ENCODE peak calls at places on chromosomes 3 and 15, in four cellular contexts. One of them, this sample, is unnamed.

GRCh38 chr15:95864467-95864886 is 466.0 kb upstream of the NR2F2 start:
- DNase-seq in activated CD4-positive, alpha-beta T cell treated with anti-CD3 and anti-CD28 coated beads, Interleukin-2, amount 50 U/mL, for 24 hours: no peak
- DNase-seq in central memory CD4-positive, alpha-beta T cell: no peak
- DNase-seq in tibial artery: no peak
- DNase-seq in this sample: no peak

GRCh38 chr3:108305484-108306172 is 9.3 kb downstream of the HHLA2 start:
- DNase-seq in activated CD4-positive, alpha-beta T cell treated with anti-CD3 and anti-CD28 coated beads, Interleukin-2, amount 50 U/mL, for 24 hours: no peak
- DNase-seq in central memory CD4-positive, alpha-beta T cell: no peak
- DNase-seq in tibial artery: no peak
- DNase-seq in this sample: no peak

GRCh38 chr15:68098465-68098864 is 44.4 kb downstream of the PIAS1 start:
- DNase-seq in activated CD4-positive, alpha-beta T cell treated with anti-CD3 and anti-CD28 coated beads, Interleukin-2, amount 50 U/mL, for 24 hours: no peak
- DNase-seq in central memory CD4-positive, alpha-beta T cell: no peak
- DNase-seq in tibial artery: no peak
- DNase-seq in this sample: no peak

GRCh38 chr3:110381992-110382391 is 689.6 kb upstream of the NECTIN3 start:
- DNase-seq in activated CD4-positive, alpha-beta T cell treated with anti-CD3 and anti-CD28 coated beads, Interleukin-2, amount 50 U/mL, for 24 hours: no peak
- DNase-seq in central memory CD4-positive, alpha-beta T cell: no peak
- DNase-seq in tibial artery: no peak
- DNase-seq in this sample: no peak

GRCh38 chr3:10515884-10516495 is 10.6 kb upstream of the ATP2B2 start:
- DNase-seq in activated CD4-positive, alpha-beta T cell treated with anti-CD3 and anti-CD28 coated beads, Interleukin-2, amount 50 U/mL, for 24 hours: no peak
- DNase-seq in central memory CD4-positive, alpha-beta T cell: no peak
- DNase-seq in tibial artery: peak; percentile 60
- DNase-seq in this sample: no peak

GRCh38 chr3:31724681-31725080 is 192.0 kb downstream of the STT3B start:
- DNase-seq in activated CD4-positive, alpha-beta T cell treated with anti-CD3 and anti-CD28 coated beads, Interleukin-2, amount 50 U/mL, for 24 hours: no peak
- DNase-seq in central memory CD4-positive, alpha-beta T cell: no peak
- DNase-seq in tibial artery: no peak
- DNase-seq in this sample: peak; percentile 38

GRCh38 chr3:192005989-192006388 is 545.0 kb downstream of the PYDC2 start:
- DNase-seq in activated CD4-positive, alpha-beta T cell treated with anti-CD3 and anti-CD28 coated beads, Interleukin-2, amount 50 U/mL, for 24 hours: no peak
- DNase-seq in central memory CD4-positive, alpha-beta T cell: no peak
- DNase-seq in tibial artery: no peak
- DNase-seq in this sample: peak; percentile 6

GRCh38 chr3:105401254-105401653 is 34.5 kb downstream of the ALCAM start:
- DNase-seq in activated CD4-positive, alpha-beta T cell treated with anti-CD3 and anti-CD28 coated beads, Interleukin-2, amount 50 U/mL, for 24 hours: no peak
- DNase-seq in central memory CD4-positive, alpha-beta T cell: no peak
- DNase-seq in tibial artery: no peak
- DNase-seq in this sample: no peak

GRCh38 chr3:114093596-114093995 is 37.1 kb downstream of the QTRT2 start:
- DNase-seq in activated CD4-positive, alpha-beta T cell treated with anti-CD3 and anti-CD28 coated beads, Interleukin-2, amount 50 U/mL, for 24 hours: no peak
- DNase-seq in central memory CD4-positive, alpha-beta T cell: no peak
- DNase-seq in tibial artery: no peak
- DNase-seq in this sample: peak; percentile 20

This sample was measured in Kasumi-1.